ENCODE peak calls at places on chromosomes 7 and 10, in seven cellular contexts. One of them, this sample, is unnamed.

GRCh38 chr10:124632064-124632531 is 112.1 kb downstream of the FAM53B start:
- DNase-seq in neural crest cell: no peak
- DNase-seq in WTC11: peak; percentile 48
- DNase-seq in suprapubic skin: no peak
- DNase-seq in CD8-positive, alpha-beta T cell: peak; percentile 70
- DNase-seq in upper lobe of left lung: peak; percentile 86
- DNase-seq in cardiac muscle cell: peak; percentile 27
- DNase-seq in this sample: no peak

GRCh38 chr10:97321807-97322195 is 2.7 kb downstream of the FRAT1 start:
- DNase-seq in cardiac muscle cell: no peak
- DNase-seq in upper lobe of left lung: no peak
- DNase-seq in suprapubic skin: no peak
- DNase-seq in neural crest cell: no peak
- DNase-seq in CD8-positive, alpha-beta T cell: no peak
- DNase-seq in WTC11: no peak
- DNase-seq in this sample: no peak

GRCh38 chr10:50883624-50884023 is 1.8 kb downstream of the A1CF start:
- DNase-seq in suprapubic skin: no peak
- DNase-seq in upper lobe of left lung: no peak
- DNase-seq in CD8-positive, alpha-beta T cell: no peak
- DNase-seq in WTC11: no peak
- DNase-seq in neural crest cell: no peak
- DNase-seq in cardiac muscle cell: no peak
- DNase-seq in this sample: no peak

GRCh38 chr7:142774826-142775225 is 4.1 kb downstream of the PRSS2 start:
- DNase-seq in suprapubic skin: no peak
- DNase-seq in WTC11: no peak
- DNase-seq in neural crest cell: no peak
- DNase-seq in cardiac muscle cell: no peak
- DNase-seq in CD8-positive, alpha-beta T cell: no peak
- DNase-seq in upper lobe of left lung: no peak
- DNase-seq in this sample: no peak

GRCh38 chr7:50379082-50379481 is 71.1 kb downstream of the FIGNL1 start:
- DNase-seq in upper lobe of left lung: no peak
- DNase-seq in cardiac muscle cell: no peak
- DNase-seq in suprapubic skin: no peak
- DNase-seq in neural crest cell: no peak
- DNase-seq in WTC11: peak; percentile 69
- DNase-seq in CD8-positive, alpha-beta T cell: no peak
- DNase-seq in this sample: no peak

GRCh38 chr7:25014735-25015134 is 34.8 kb upstream of the OSBPL3 start:
- DNase-seq in cardiac muscle cell: peak; percentile 83
- DNase-seq in CD8-positive, alpha-beta T cell: no peak
- DNase-seq in suprapubic skin: no peak
- DNase-seq in neural crest cell: no peak
- DNase-seq in WTC11: no peak
- DNase-seq in upper lobe of left lung: no peak
- DNase-seq in this sample: no peak

GRCh38 chr10:133438711-133439273 is 14.4 kb upstream of the SPRN start:
- DNase-seq in WTC11: no peak
- DNase-seq in cardiac muscle cell: peak; percentile 13
- DNase-seq in neural crest cell: no peak
- DNase-seq in suprapubic skin: peak; percentile 64
- DNase-seq in CD8-positive, alpha-beta T cell: no peak
- DNase-seq in upper lobe of left lung: no peak
- DNase-seq in this sample: peak; percentile 14

GRCh38 chr10:12717981-12718707 is 283.4 kb downstream of the CCDC3 start:
- DNase-seq in WTC11: no peak
- DNase-seq in upper lobe of left lung: no peak
- DNase-seq in cardiac muscle cell: peak; percentile 35
- DNase-seq in suprapubic skin: no peak
- DNase-seq in CD8-positive, alpha-beta T cell: no peak
- DNase-seq in neural crest cell: no peak
- DNase-seq in this sample: no peak

GRCh38 chr10:21572578-21572977 is 38.5 kb downstream of the MLLT10 start:
- DNase-seq in CD8-positive, alpha-beta T cell: no peak
- DNase-seq in WTC11: no peak
- DNase-seq in upper lobe of left lung: no peak
- DNase-seq in neural crest cell: no peak
- DNase-seq in cardiac muscle cell: peak; percentile 66
- DNase-seq in suprapubic skin: no peak
- DNase-seq in this sample: no peak

GRCh38 chr10:95788830-95789229 is 32.9 kb downstream of the ENTPD1 start:
- DNase-seq in CD8-positive, alpha-beta T cell: no peak
- DNase-seq in suprapubic skin: no peak
- DNase-seq in cardiac muscle cell: peak; percentile 75
- DNase-seq in WTC11: no peak
- DNase-seq in upper lobe of left lung: no peak
- DNase-seq in neural crest cell: no peak
- DNase-seq in this sample: no peak

GRCh38 chr10:57992321-57993077 is 275.2 kb downstream of the IPMK start:
- DNase-seq in CD8-positive, alpha-beta T cell: no peak
- DNase-seq in upper lobe of left lung: no peak
- DNase-seq in suprapubic skin: no peak
- DNase-seq in cardiac muscle cell: no peak
- DNase-seq in WTC11: peak; percentile 11
- DNase-seq in neural crest cell: no peak
- DNase-seq in this sample: no peak

GRCh38 chr10:114103286-114103685 is 59.6 kb downstream of the ADRB1 start:
- DNase-seq in WTC11: no peak
- DNase-seq in neural crest cell: no peak
- DNase-seq in upper lobe of left lung: no peak
- DNase-seq in suprapubic skin: no peak
- DNase-seq in cardiac muscle cell: peak; percentile 78
- DNase-seq in CD8-positive, alpha-beta T cell: no peak
- DNase-seq in this sample: no peak

GRCh38 chr7:141702047-141702567 is at the start of gene DENND11:
- DNase-seq in suprapubic skin: no peak
- DNase-seq in WTC11: peak; percentile 41
- DNase-seq in neural crest cell: peak; percentile 33
- DNase-seq in CD8-positive, alpha-beta T cell: peak; percentile 70
- DNase-seq in cardiac muscle cell: peak; percentile 44
- DNase-seq in upper lobe of left lung: peak; percentile 93
- DNase-seq in this sample: peak; percentile 67

GRCh38 chr7:96329189-96329588 is 7.3 kb upstream of the SLC25A13 start:
- DNase-seq in WTC11: no peak
- DNase-seq in cardiac muscle cell: no peak
- DNase-seq in CD8-positive, alpha-beta T cell: no peak
- DNase-seq in suprapubic skin: no peak
- DNase-seq in upper lobe of left lung: no peak
- DNase-seq in neural crest cell: no peak
- DNase-seq in this sample: no peak

GRCh38 chr10:15365690-15366089 is 5.4 kb downstream of the FAM171A1 start:
- DNase-seq in cardiac muscle cell: no peak
- DNase-seq in CD8-positive, alpha-beta T cell: no peak
- DNase-seq in WTC11: no peak
- DNase-seq in suprapubic skin: no peak
- DNase-seq in neural crest cell: no peak
- DNase-seq in upper lobe of left lung: no peak
- DNase-seq in this sample: no peak

GRCh38 chr10:88991161-88991899 is 732 bp downstream of the FAS start:
- DNase-seq in WTC11: peak; percentile 31
- DNase-seq in CD8-positive, alpha-beta T cell: peak; percentile 72
- DNase-seq in upper lobe of left lung: peak; percentile 93
- DNase-seq in suprapubic skin: peak; percentile 81
- DNase-seq in cardiac muscle cell: peak; percentile 82
- DNase-seq in neural crest cell: no peak
- DNase-seq in this sample: peak; percentile 53

GRCh38 chr10:61091531-61091930 is 147.5 kb upstream of the RHOBTB1 start:
- DNase-seq in suprapubic skin: no peak
- DNase-seq in WTC11: no peak
- DNase-seq in cardiac muscle cell: no peak
- DNase-seq in neural crest cell: no peak
- DNase-seq in upper lobe of left lung: no peak
- DNase-seq in CD8-positive, alpha-beta T cell: no peak
- DNase-seq in this sample: no peak

GRCh38 chr10:132671171-132672154 is 114.5 kb downstream of the NKX6-2 start:
- DNase-seq in WTC11: peak; percentile 24
- DNase-seq in CD8-positive, alpha-beta T cell: no peak
- DNase-seq in suprapubic skin: peak; percentile 67
- DNase-seq in neural crest cell: no peak
- DNase-seq in cardiac muscle cell: no peak
- DNase-seq in upper lobe of left lung: peak; percentile 61
- DNase-seq in this sample: no peak

GRCh38 chr10:29612657-29613056 is 22.1 kb downstream of the SVIL start:
- DNase-seq in neural crest cell: no peak
- DNase-seq in cardiac muscle cell: no peak
- DNase-seq in CD8-positive, alpha-beta T cell: no peak
- DNase-seq in WTC11: no peak
- DNase-seq in suprapubic skin: no peak
- DNase-seq in upper lobe of left lung: no peak
- DNase-seq in this sample: no peak

GRCh38 chr10:11433657-11434056 is 177.8 kb downstream of the USP6NL start:
- DNase-seq in WTC11: no peak
- DNase-seq in neural crest cell: no peak
- DNase-seq in CD8-positive, alpha-beta T cell: peak; percentile 43
- DNase-seq in cardiac muscle cell: no peak
- DNase-seq in suprapubic skin: peak; percentile 38
- DNase-seq in upper lobe of left lung: no peak
- DNase-seq in this sample: no peak

GRCh38 chr7:92135100-92135429 is 788 bp upstream of the CYP51A1 start:
- DNase-seq in CD8-positive, alpha-beta T cell: no peak
- DNase-seq in upper lobe of left lung: no peak
- DNase-seq in WTC11: no peak
- DNase-seq in cardiac muscle cell: peak; percentile 46
- DNase-seq in neural crest cell: no peak
- DNase-seq in suprapubic skin: no peak
- DNase-seq in this sample: no peak

GRCh38 chr10:102595293-102595692 is 49.0 kb upstream of the TRIM8 start:
- DNase-seq in CD8-positive, alpha-beta T cell: no peak
- DNase-seq in suprapubic skin: no peak
- DNase-seq in cardiac muscle cell: no peak
- DNase-seq in upper lobe of left lung: no peak
- DNase-seq in neural crest cell: no peak
- DNase-seq in WTC11: no peak
- DNase-seq in this sample: no peak

GRCh38 chr7:101308245-101309085 is 13.1 kb downstream of the IFT22 start:
- DNase-seq in neural crest cell: peak; percentile 49
- DNase-seq in upper lobe of left lung: peak; percentile 88
- DNase-seq in WTC11: peak; percentile 90
- DNase-seq in CD8-positive, alpha-beta T cell: no peak
- DNase-seq in cardiac muscle cell: peak; percentile 60
- DNase-seq in suprapubic skin: no peak
- DNase-seq in this sample: no peak

GRCh38 chr10:87650838-87651237 is 8.8 kb upstream of the PAPSS2 start:
- DNase-seq in neural crest cell: no peak
- DNase-seq in upper lobe of left lung: no peak
- DNase-seq in suprapubic skin: no peak
- DNase-seq in WTC11: no peak
- DNase-seq in CD8-positive, alpha-beta T cell: no peak
- DNase-seq in cardiac muscle cell: no peak
- DNase-seq in this sample: no peak

GRCh38 chr7:73703985-73704639 is 15.4 kb downstream of the STX1A start:
- DNase-seq in suprapubic skin: no peak
- DNase-seq in WTC11: peak; percentile 86
- DNase-seq in neural crest cell: peak; percentile 65
- DNase-seq in cardiac muscle cell: peak; percentile 56
- DNase-seq in upper lobe of left lung: peak; percentile 87
- DNase-seq in CD8-positive, alpha-beta T cell: no peak
- DNase-seq in this sample: no peak

GRCh38 chr7:133829336-133829897 is 297.7 kb upstream of the LRGUK start:
- DNase-seq in suprapubic skin: no peak
- DNase-seq in CD8-positive, alpha-beta T cell: no peak
- DNase-seq in neural crest cell: no peak
- DNase-seq in WTC11: no peak
- DNase-seq in upper lobe of left lung: no peak
- DNase-seq in cardiac muscle cell: no peak
- DNase-seq in this sample: no peak

GRCh38 chr7:26664735-26665420 is 199.5 kb downstream of the SKAP2 start:
- DNase-seq in upper lobe of left lung: no peak
- DNase-seq in neural crest cell: no peak
- DNase-seq in cardiac muscle cell: peak; percentile 18
- DNase-seq in CD8-positive, alpha-beta T cell: peak; percentile 54
- DNase-seq in WTC11: no peak
- DNase-seq in suprapubic skin: no peak
- DNase-seq in this sample: no peak

DNA sequence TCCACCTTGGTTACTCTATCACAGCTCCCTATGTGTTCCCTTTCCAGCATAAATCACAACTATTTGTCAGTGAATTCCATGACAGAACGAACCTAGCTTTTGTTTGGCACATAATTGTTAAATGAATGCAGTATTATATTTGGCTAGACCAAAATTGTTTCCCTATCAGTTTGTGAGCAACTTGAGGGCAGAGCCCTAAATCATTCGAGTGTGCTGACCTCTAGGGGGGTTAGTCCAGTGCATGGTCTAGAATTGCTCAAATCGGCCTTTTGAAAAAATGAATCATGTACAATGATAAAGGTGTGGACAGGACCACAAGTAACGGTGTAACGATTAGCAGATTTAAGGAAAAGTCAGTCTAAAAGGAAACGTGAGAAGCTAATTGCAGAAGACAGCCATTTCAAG is 475 bp upstream of the NRBF2 start:
- DNase-seq in CD8-positive, alpha-beta T cell: no peak
- DNase-seq in cardiac muscle cell: no peak
- DNase-seq in suprapubic skin: no peak
- DNase-seq in WTC11: no peak
- DNase-seq in neural crest cell: no peak
- DNase-seq in upper lobe of left lung: no peak
- DNase-seq in this sample: no peak
- TF ChIP-seq CTCF in CD8-positive, alpha-beta T cell: no peak
- TF ChIP-seq CTCF in cardiac muscle cell: no peak
- TF ChIP-seq CTCF in suprapubic skin: no peak
- TF ChIP-seq CTCF in WTC11: no peak
- TF ChIP-seq CTCF in neural crest cell: no peak
- TF ChIP-seq CTCF in upper lobe of left lung: no peak
- TF ChIP-seq CTCF in this sample: no peak

DNA sequence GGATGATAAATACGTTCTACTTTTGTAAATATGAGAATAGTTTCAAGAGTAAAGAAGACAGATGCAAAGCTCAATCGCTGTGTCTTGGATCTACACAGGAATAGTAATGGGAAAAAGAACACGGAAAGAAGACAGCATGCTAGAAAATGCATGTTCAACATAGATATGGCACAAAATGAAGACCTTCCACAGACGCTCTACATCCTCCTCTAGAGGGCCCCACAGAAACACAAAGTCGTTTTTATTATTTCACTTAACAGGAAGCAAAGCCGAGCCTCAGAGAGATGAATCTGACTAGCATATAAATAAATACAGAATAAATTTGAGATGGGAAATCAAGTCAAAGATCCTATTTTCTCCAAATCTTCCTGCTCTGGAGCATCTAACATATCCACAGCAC is 292.6 kb downstream of the PARD3 start:
- DNase-seq in cardiac muscle cell: peak; percentile 69
- DNase-seq in WTC11: no peak
- DNase-seq in upper lobe of left lung: no peak
- DNase-seq in neural crest cell: no peak
- DNase-seq in CD8-positive, alpha-beta T cell: no peak
- DNase-seq in suprapubic skin: no peak
- DNase-seq in this sample: no peak
- TF ChIP-seq CTCF in cardiac muscle cell: peak; percentile 59
- TF ChIP-seq CTCF in WTC11: no peak
- TF ChIP-seq CTCF in upper lobe of left lung: no peak
- TF ChIP-seq CTCF in neural crest cell: peak; percentile 47
- TF ChIP-seq CTCF in CD8-positive, alpha-beta T cell: no peak
- TF ChIP-seq CTCF in suprapubic skin: no peak
- TF ChIP-seq CTCF in this sample: no peak

GRCh38 chr10:110225441-110225755 is 18.0 kb downstream of the MXI1 start:
- DNase-seq in suprapubic skin: no peak
- DNase-seq in WTC11: no peak
- DNase-seq in CD8-positive, alpha-beta T cell: no peak
- DNase-seq in cardiac muscle cell: no peak
- DNase-seq in upper lobe of left lung: no peak
- DNase-seq in neural crest cell: no peak
- DNase-seq in this sample: no peak
- TF ChIP-seq CTCF in suprapubic skin: no peak
- TF ChIP-seq CTCF in WTC11: no peak
- TF ChIP-seq CTCF in CD8-positive, alpha-beta T cell: no peak
- TF ChIP-seq CTCF in cardiac muscle cell: no peak
- TF ChIP-seq CTCF in upper lobe of left lung: no peak
- TF ChIP-seq CTCF in neural crest cell: no peak
- TF ChIP-seq CTCF in this sample: no peak

GRCh38 chr10:68938884-68939283 is 17.1 kb upstream of the DDX21 start:
- DNase-seq in WTC11: no peak
- DNase-seq in neural crest cell: no peak
- DNase-seq in cardiac muscle cell: no peak
- DNase-seq in suprapubic skin: no peak
- DNase-seq in upper lobe of left lung: no peak
- DNase-seq in CD8-positive, alpha-beta T cell: no peak
- DNase-seq in this sample: no peak
- TF ChIP-seq CTCF in WTC11: no peak
- TF ChIP-seq CTCF in neural crest cell: no peak
- TF ChIP-seq CTCF in cardiac muscle cell: no peak
- TF ChIP-seq CTCF in suprapubic skin: no peak
- TF ChIP-seq CTCF in upper lobe of left lung: no peak
- TF ChIP-seq CTCF in CD8-positive, alpha-beta T cell: no peak
- TF ChIP-seq CTCF in this sample: no peak